ENCODE peak calls at places on chromosomes 4 and X, in four cellular contexts. One of them, this sample, is unnamed.

GRCh38 chr4:2931765-2932560 is 31.2 kb downstream of the NOP14 start:
- DNase-seq in GM12891: peak; percentile 76
- DNase-seq in SW480: no peak
- DNase-seq in DMS 273 treated with DMSO at 0.1 percent for 48 hours: no peak
- DNase-seq in this sample: no peak

GRCh38 chrX:134095366-134095765 is 110.0 kb upstream of the GPC3 start:
- DNase-seq in GM12891: no peak
- DNase-seq in SW480: no peak
- DNase-seq in DMS 273 treated with DMSO at 0.1 percent for 48 hours: no peak
- DNase-seq in this sample: no peak

GRCh38 chrX:15680401-15680800 is 15.8 kb upstream of the CLTRN start:
- DNase-seq in GM12891: no peak
- DNase-seq in SW480: peak; percentile 57
- DNase-seq in DMS 273 treated with DMSO at 0.1 percent for 48 hours: no peak
- DNase-seq in this sample: peak; percentile 43

GRCh38 chr4:23835814-23836478 is 53.9 kb downstream of the PPARGC1A start:
- DNase-seq in GM12891: no peak
- DNase-seq in SW480: no peak
- DNase-seq in DMS 273 treated with DMSO at 0.1 percent for 48 hours: no peak
- DNase-seq in this sample: no peak

GRCh38 chrX:103608305-103608963 is 671 bp downstream of the TCEAL3 start:
- DNase-seq in GM12891: no peak
- DNase-seq in SW480: no peak
- DNase-seq in DMS 273 treated with DMSO at 0.1 percent for 48 hours: no peak
- DNase-seq in this sample: no peak

GRCh38 chr4:88101165-88101564 is 57.3 kb downstream of the ABCG2 start:
- DNase-seq in GM12891: no peak
- DNase-seq in SW480: no peak
- DNase-seq in DMS 273 treated with DMSO at 0.1 percent for 48 hours: no peak
- DNase-seq in this sample: no peak

GRCh38 chr4:98993419-98994071 is 2.0 kb upstream of the METAP1 start:
- DNase-seq in GM12891: no peak
- DNase-seq in SW480: no peak
- DNase-seq in DMS 273 treated with DMSO at 0.1 percent for 48 hours: no peak
- DNase-seq in this sample: no peak

GRCh38 chrX:16633754-16634153 is 16.2 kb upstream of the S100G start:
- DNase-seq in GM12891: no peak
- DNase-seq in SW480: no peak
- DNase-seq in DMS 273 treated with DMSO at 0.1 percent for 48 hours: no peak
- DNase-seq in this sample: no peak

GRCh38 chr4:27276322-27277073 is 415.9 kb downstream of the STIM2 start:
- DNase-seq in GM12891: no peak
- DNase-seq in SW480: no peak
- DNase-seq in DMS 273 treated with DMSO at 0.1 percent for 48 hours: no peak
- DNase-seq in this sample: no peak

GRCh38 chr4:168380290-168380689 is 61.7 kb upstream of the DDX60 start:
- DNase-seq in GM12891: no peak
- DNase-seq in SW480: no peak
- DNase-seq in DMS 273 treated with DMSO at 0.1 percent for 48 hours: no peak
- DNase-seq in this sample: no peak

This sample was measured in ACHN.